ENCODE peak calls at places on chromosomes 6 and 20, in eight cellular contexts. T, P, A, G, R, H, X and K are unnamed samples.

GRCh38 chr6:68008445-68008844 is 626.6 kb upstream of the ADGRB3 start:
- DNase-seq in T (no peak), P (no peak), A (no peak), G (peak; percentile 39), R (no peak), H (no peak), X (no peak), K (no peak)

GRCh38 chr20:23157741-23158140 is 71.6 kb upstream of the CD93 start:
- DNase-seq in T (no peak), P (no peak), A (no peak), G (peak; percentile 50), R (no peak), H (peak; percentile 62), X (no peak), K (no peak)

GRCh38 chr6:130115036-130115435 is 96.7 kb downstream of the L3MBTL3 start:
- DNase-seq in T (no peak), P (no peak), A (no peak), G (no peak), R (no peak), H (no peak), X (peak; percentile 86), K (no peak)

GRCh38 chr6:164283574-164283973 is 869.1 kb downstream of the QKI start:
- DNase-seq in T (no peak), P (no peak), A (no peak), G (no peak), R (no peak), H (no peak), X (no peak), K (no peak)

GRCh38 chr20:9149796-9150195 is 80.9 kb downstream of the PLCB4 start:
- DNase-seq in T (no peak), P (no peak), A (no peak), G (no peak), R (no peak), H (no peak), X (no peak), K (no peak)

GRCh38 chr6:161001421-161001820 is 9.9 kb downstream of the MAP3K4 start:
- DNase-seq in T (peak; percentile 37), P (no peak), A (no peak), G (no peak), R (no peak), H (no peak), X (no peak), K (no peak)

GRCh38 chr6:31350551-31350950 is 6.4 kb downstream of the HLA-B start:
- DNase-seq in T (no peak), P (no peak), A (no peak), G (no peak), R (peak; percentile 31), H (no peak), X (peak; percentile 61), K (no peak)

GRCh38 chr6:139156102-139156501 is 21.2 kb downstream of the HECA start:
- DNase-seq in T (no peak), P (no peak), A (no peak), G (no peak), R (no peak), H (no peak), X (no peak), K (no peak)

GRCh38 chr6:31581511-31582229 is 554 bp downstream of the LTB start:
- DNase-seq in T (no peak), P (no peak), A (peak; percentile 22), G (no peak), R (no peak), H (no peak), X (no peak), K (no peak)

GRCh38 chr6:45647341-45648138 is 269.8 kb upstream of the SUPT3H start:
- DNase-seq in T (no peak), P (no peak), A (no peak), G (no peak), R (no peak), H (peak; percentile 45), X (no peak), K (no peak)

GRCh38 chr6:82145926-82146452 is 101.6 kb downstream of the IBTK start:
- DNase-seq in T (no peak), P (no peak), A (no peak), G (peak; percentile 17), R (no peak), H (no peak), X (no peak), K (no peak)

GRCh38 chr6:162864901-162865300 is 137.1 kb downstream of the PACRG start:
- DNase-seq in T (no peak), P (no peak), A (no peak), G (peak; percentile 67), R (no peak), H (no peak), X (no peak), K (no peak)

GRCh38 chr20:47318596-47319516 is 37.6 kb downstream of the ZMYND8 start:
- DNase-seq in T (peak; percentile 77), P (peak; percentile 49), A (peak; percentile 78), G (peak; percentile 75), R (no peak), H (peak; percentile 91), X (no peak), K (no peak)

GRCh38 chr6:153051801-153052200 is 49.3 kb upstream of the MTRF1L start:
- DNase-seq in T (no peak), P (no peak), A (no peak), G (no peak), R (no peak), H (no peak), X (no peak), K (no peak)

GRCh38 chr6:41002168-41002567 is 36.9 kb downstream of the UNC5CL start:
- DNase-seq in T (no peak), P (no peak), A (no peak), G (no peak), R (no peak), H (no peak), X (no peak), K (no peak)

GRCh38 chr20:63856111-63856511 is 5.2 kb upstream of the ABHD16B start:
- DNase-seq in T (no peak), P (no peak), A (no peak), G (no peak), R (no peak), H (no peak), X (no peak), K (no peak)

GRCh38 chr6:153790881-153791473 is 248.1 kb upstream of the OPRM1 start:
- DNase-seq in T (no peak), P (no peak), A (no peak), G (peak; percentile 63), R (no peak), H (no peak), X (peak; percentile 1), K (no peak)

GRCh38 chr6:52539607-52540006 is 37.3 kb downstream of the TRAM2 start:
- DNase-seq in T (no peak), P (no peak), A (no peak), G (peak; percentile 88), R (no peak), H (no peak), X (no peak), K (no peak)

GRCh38 chr6:35601331-35602132 is 87.2 kb downstream of the FKBP5 start:
- DNase-seq in T (peak; percentile 63), P (peak; percentile 47), A (peak; percentile 53), G (peak; percentile 90), R (peak; percentile 89), H (peak; percentile 88), X (no peak), K (peak; percentile 68)

GRCh38 chr6:158642805-158643489 is 1.6 kb downstream of the DYNLT1 start:
- DNase-seq in T (no peak), P (no peak), A (no peak), G (peak; percentile 40), R (peak; percentile 53), H (peak; percentile 61), X (no peak), K (no peak)
- H3K4me3 ChIP-seq in T (no peak overlapping the region), P (peak overlapping the region; percentile 84), A (peak overlapping the region; percentile 68), G (peak overlapping the region; percentile 88), R (peak overlapping the region; percentile 84), H (peak overlapping the region; percentile 86), X (peak overlapping the region; percentile 91), K (peak overlapping the region; percentile 84)

GRCh38 chr20:53369871-53370270 is 223.8 kb downstream of the ZNF217 start:
- DNase-seq in T (no peak), P (no peak), A (no peak), G (no peak), R (no peak), H (no peak), X (no peak), K (no peak)

GRCh38 chr20:53365676-53366075 is 228.0 kb downstream of the ZNF217 start:
- DNase-seq in T (no peak), P (no peak), A (no peak), G (no peak), R (no peak), H (no peak), X (no peak), K (no peak)

GRCh38 chr20:53362736-53363135 is 230.9 kb downstream of the ZNF217 start:
- DNase-seq in T (no peak), P (no peak), A (no peak), G (no peak), R (no peak), H (no peak), X (no peak), K (no peak)

GRCh38 chr20:53360815-53361214 is 232.8 kb downstream of the ZNF217 start:
- DNase-seq in T (no peak), P (no peak), A (no peak), G (no peak), R (no peak), H (no peak), X (no peak), K (no peak)

GRCh38 chr20:53364617-53365016 is 229.0 kb downstream of the ZNF217 start:
- DNase-seq in T (no peak), P (no peak), A (no peak), G (no peak), R (no peak), H (no peak), X (no peak), K (no peak)
- H3K4me1 ChIP-seq in T (no peaks in the 10 kb centered on the region), P (no peaks in the 10 kb centered on the region), A (no peaks in the 10 kb centered on the region), G (no peaks in the 10 kb centered on the region), R (no peaks in the 10 kb centered on the region), H (no peaks in the 10 kb centered on the region), X (no peaks in the 10 kb centered on the region), K (no peaks in the 10 kb centered on the region)

GRCh38 chr6:117776441-117776840 is 101.2 kb downstream of the NUS1 start:
- DNase-seq in T (no peak), P (no peak), A (no peak), G (peak; percentile 16), R (no peak), H (no peak), X (no peak), K (no peak)

GRCh38 chr6:117771403-117771802 is 96.1 kb downstream of the NUS1 start:
- DNase-seq in T (no peak), P (no peak), A (no peak), G (no peak), R (no peak), H (no peak), X (no peak), K (no peak)
- H3K4me3 ChIP-seq in T (no peak overlapping the region), P (no peak overlapping the region), A (no peak overlapping the region), G (no peak overlapping the region), R (no peak overlapping the region), H (no peak overlapping the region), X (no peak overlapping the region), K (no peak overlapping the region)

DNA sequence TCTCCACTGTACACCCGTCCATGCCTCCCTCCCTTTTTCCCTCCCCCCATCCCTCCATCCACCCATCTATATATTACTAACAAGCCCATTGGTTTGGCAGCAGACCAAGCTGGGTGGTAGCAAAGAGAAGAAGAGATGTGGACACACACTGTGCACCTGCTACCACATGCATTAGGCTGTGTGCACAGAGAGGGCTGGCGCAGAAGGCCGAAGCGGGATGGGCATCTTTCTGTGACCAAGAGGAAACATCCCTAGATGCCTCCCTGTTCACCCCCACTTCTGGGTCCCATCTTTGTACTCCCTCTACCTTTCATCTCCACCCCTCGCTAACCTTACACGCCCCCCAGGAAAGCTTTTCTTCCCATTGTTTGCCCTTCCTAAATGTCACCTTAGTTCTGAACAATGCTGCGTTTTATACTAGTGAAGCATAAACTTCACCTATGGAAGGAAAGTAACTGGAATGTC is 64.9 kb upstream of the AFDN start:
- DNase-seq in T (no peak), P (no peak), A (no peak), G (no peak), R (no peak), H (peak; percentile 55), X (no peak), K (no peak)
- H3K4me1 ChIP-seq in T (peaks cover 17% of the 10 kb centered on the region), P (no peaks in the 10 kb centered on the region), A (peaks cover 10% of the 10 kb centered on the region), G (no peaks in the 10 kb centered on the region), R (no peaks in the 10 kb centered on the region), H (no peaks in the 10 kb centered on the region), X (no peaks in the 10 kb centered on the region), K (no peaks in the 10 kb centered on the region)